ENCODE peak calls at places on chromosomes 4 and X, in six cellular contexts. One of them, this sample, is unnamed.
A peak's percentile ranks its signal among the peaks of the same experiment; 100 is the strongest.

GRCh38 chr4:77012726-77013125 is 63.1 kb downstream of the CCNI start:
- DNase-seq in dorsolateral prefrontal cortex: no peak
- DNase-seq in GM12865: no peak
- DNase-seq in GM12864: no peak
- DNase-seq in uterus: no peak
- DNase-seq in neural progenitor cell: no peak
- DNase-seq in this sample: no peak

GRCh38 chrX:106619797-106620196 is 8.0 kb downstream of the RADX start:
- DNase-seq in dorsolateral prefrontal cortex: no peak
- DNase-seq in GM12865: peak; percentile 10
- DNase-seq in GM12864: no peak
- DNase-seq in uterus: no peak
- DNase-seq in neural progenitor cell: no peak
- DNase-seq in this sample: peak; percentile 3

GRCh38 chrX:154530286-154530685 is 14.3 kb upstream of the FAM3A start:
- DNase-seq in dorsolateral prefrontal cortex: no peak
- DNase-seq in GM12865: no peak
- DNase-seq in GM12864: no peak
- DNase-seq in uterus: no peak
- DNase-seq in neural progenitor cell: no peak
- DNase-seq in this sample: no peak

GRCh38 chrX:66021407-66021757 is 18.5 kb downstream of the VSIG4 start:
- DNase-seq in dorsolateral prefrontal cortex: no peak
- DNase-seq in GM12865: no peak
- DNase-seq in GM12864: no peak
- DNase-seq in uterus: no peak
- DNase-seq in neural progenitor cell: no peak
- DNase-seq in this sample: no peak

GRCh38 chrX:28589048-28589447 is 1.8 kb downstream of the IL1RAPL1 start:
- DNase-seq in dorsolateral prefrontal cortex: no peak
- DNase-seq in GM12865: no peak
- DNase-seq in GM12864: no peak
- DNase-seq in uterus: no peak
- DNase-seq in neural progenitor cell: no peak
- DNase-seq in this sample: no peak

GRCh38 chr4:54063224-54063623 is 1.2 kb downstream of the CHIC2 start:
- DNase-seq in dorsolateral prefrontal cortex: no peak
- DNase-seq in GM12865: peak; percentile 16
- DNase-seq in GM12864: no peak
- DNase-seq in uterus: no peak
- DNase-seq in neural progenitor cell: no peak
- DNase-seq in this sample: peak; percentile 40

GRCh38 chr4:7393491-7394183 is 41.1 kb downstream of the PSAPL1 start:
- DNase-seq in dorsolateral prefrontal cortex: peak; percentile 16
- DNase-seq in GM12865: no peak
- DNase-seq in GM12864: no peak
- DNase-seq in uterus: peak; percentile 6
- DNase-seq in neural progenitor cell: no peak
- DNase-seq in this sample: no peak

GRCh38 chr4:18815779-18816173 is 794.2 kb upstream of the LCORL start:
- DNase-seq in dorsolateral prefrontal cortex: no peak
- DNase-seq in GM12865: no peak
- DNase-seq in GM12864: no peak
- DNase-seq in uterus: no peak
- DNase-seq in neural progenitor cell: peak; percentile 7
- DNase-seq in this sample: no peak

GRCh38 chrX:131741103-131741581 is 197.3 kb downstream of the OR13H1 start:
- DNase-seq in dorsolateral prefrontal cortex: peak; percentile 87
- DNase-seq in GM12865: no peak
- DNase-seq in GM12864: no peak
- DNase-seq in uterus: peak; percentile 84
- DNase-seq in neural progenitor cell: no peak
- DNase-seq in this sample: peak; percentile 88

GRCh38 chr4:15738877-15739276 is 36.0 kb downstream of the BST1 start:
- DNase-seq in dorsolateral prefrontal cortex: no peak
- DNase-seq in GM12865: no peak
- DNase-seq in GM12864: no peak
- DNase-seq in uterus: no peak
- DNase-seq in neural progenitor cell: no peak
- DNase-seq in this sample: peak; percentile 31

GRCh38 chr4:1842993-1843448 is 12.9 kb downstream of the LETM1 start:
- DNase-seq in dorsolateral prefrontal cortex: no peak
- DNase-seq in GM12865: no peak
- DNase-seq in GM12864: no peak
- DNase-seq in uterus: peak; percentile 48
- DNase-seq in neural progenitor cell: no peak
- DNase-seq in this sample: peak; percentile 83

GRCh38 chr4:155529197-155529596 is 137.5 kb upstream of the GUCY1A1 start:
- DNase-seq in dorsolateral prefrontal cortex: no peak
- DNase-seq in GM12865: peak; percentile 44
- DNase-seq in GM12864: no peak
- DNase-seq in uterus: no peak
- DNase-seq in neural progenitor cell: peak; percentile 41
- DNase-seq in this sample: no peak

GRCh38 chr4:89109841-89110540 is 1.3 kb upstream of the TIGD2 start:
- DNase-seq in dorsolateral prefrontal cortex: no peak
- DNase-seq in GM12865: no peak
- DNase-seq in GM12864: no peak
- DNase-seq in uterus: no peak
- DNase-seq in neural progenitor cell: peak; percentile 12
- DNase-seq in this sample: no peak

GRCh38 chr4:8087921-8088495 is 70.6 kb downstream of the ABLIM2 start:
- DNase-seq in dorsolateral prefrontal cortex: no peak
- DNase-seq in GM12865: no peak
- DNase-seq in GM12864: no peak
- DNase-seq in uterus: no peak
- DNase-seq in neural progenitor cell: no peak
- DNase-seq in this sample: no peak

GRCh38 chr4:48777739-48778138 is 2.3 kb downstream of the FRYL start:
- DNase-seq in dorsolateral prefrontal cortex: no peak
- DNase-seq in GM12865: no peak
- DNase-seq in GM12864: no peak
- DNase-seq in uterus: no peak
- DNase-seq in neural progenitor cell: no peak
- DNase-seq in this sample: no peak

GRCh38 chrX:14873676-14874049 is 442 bp downstream of the MOSPD2 start:
- DNase-seq in dorsolateral prefrontal cortex: no peak
- DNase-seq in GM12865: no peak
- DNase-seq in GM12864: no peak
- DNase-seq in uterus: no peak
- DNase-seq in neural progenitor cell: peak; percentile 5
- DNase-seq in this sample: peak; percentile 1

GRCh38 chrX:14875624-14876023 is 2.4 kb downstream of the MOSPD2 start:
- DNase-seq in dorsolateral prefrontal cortex: no peak
- DNase-seq in GM12865: no peak
- DNase-seq in GM12864: no peak
- DNase-seq in uterus: no peak
- DNase-seq in neural progenitor cell: no peak
- DNase-seq in this sample: no peak

GRCh38 chrX:14872851-14873675 is at the start of the genes FANCB and MOSPD2:
- DNase-seq in dorsolateral prefrontal cortex: peak; percentile 86
- DNase-seq in GM12865: peak; percentile 95
- DNase-seq in GM12864: peak; percentile 78
- DNase-seq in uterus: peak; percentile 94
- DNase-seq in neural progenitor cell: peak; percentile 97
- DNase-seq in this sample: peak; percentile 96

GRCh38 chrX:14872355-14872754 is 514 bp downstream of the FANCB start:
- DNase-seq in dorsolateral prefrontal cortex: no peak
- DNase-seq in GM12865: peak; percentile 4
- DNase-seq in GM12864: no peak
- DNase-seq in uterus: no peak
- DNase-seq in neural progenitor cell: no peak
- DNase-seq in this sample: no peak

DNA sequence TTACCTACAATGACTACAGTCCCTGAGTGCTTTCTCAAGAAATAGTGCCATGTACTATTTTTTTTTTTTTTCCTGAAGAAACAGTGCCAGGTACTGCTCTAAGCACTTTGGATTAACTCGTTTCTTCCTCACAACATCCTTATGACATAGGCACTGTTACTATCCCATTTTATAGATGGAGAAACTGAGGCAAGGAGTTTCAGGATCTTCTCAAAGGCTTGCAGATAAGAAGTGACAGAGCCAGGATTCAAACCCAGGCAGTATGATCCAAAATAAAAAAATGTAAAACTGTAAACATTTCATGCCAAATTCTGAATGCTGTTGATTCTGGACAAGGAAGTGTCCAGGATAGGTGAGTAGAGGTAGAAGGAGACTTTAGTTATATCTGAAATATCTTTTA is 1.1 kb downstream of the FANCB start:
- DNase-seq in dorsolateral prefrontal cortex: no peak
- DNase-seq in GM12865: no peak
- DNase-seq in GM12864: no peak
- DNase-seq in uterus: no peak
- DNase-seq in neural progenitor cell: no peak
- DNase-seq in this sample: no peak
- H3K4me3 ChIP-seq in dorsolateral prefrontal cortex: no peak overlapping the region
- H3K4me3 ChIP-seq in GM12865: peak overlapping the region; percentile 89
- H3K4me3 ChIP-seq in GM12864: peak overlapping the region; percentile 64
- H3K4me3 ChIP-seq in uterus: no peak overlapping the region
- H3K4me3 ChIP-seq in neural progenitor cell: peak overlapping the region; percentile 62
- H3K4me3 ChIP-seq in this sample: peak overlapping the region; percentile 64

DNA sequence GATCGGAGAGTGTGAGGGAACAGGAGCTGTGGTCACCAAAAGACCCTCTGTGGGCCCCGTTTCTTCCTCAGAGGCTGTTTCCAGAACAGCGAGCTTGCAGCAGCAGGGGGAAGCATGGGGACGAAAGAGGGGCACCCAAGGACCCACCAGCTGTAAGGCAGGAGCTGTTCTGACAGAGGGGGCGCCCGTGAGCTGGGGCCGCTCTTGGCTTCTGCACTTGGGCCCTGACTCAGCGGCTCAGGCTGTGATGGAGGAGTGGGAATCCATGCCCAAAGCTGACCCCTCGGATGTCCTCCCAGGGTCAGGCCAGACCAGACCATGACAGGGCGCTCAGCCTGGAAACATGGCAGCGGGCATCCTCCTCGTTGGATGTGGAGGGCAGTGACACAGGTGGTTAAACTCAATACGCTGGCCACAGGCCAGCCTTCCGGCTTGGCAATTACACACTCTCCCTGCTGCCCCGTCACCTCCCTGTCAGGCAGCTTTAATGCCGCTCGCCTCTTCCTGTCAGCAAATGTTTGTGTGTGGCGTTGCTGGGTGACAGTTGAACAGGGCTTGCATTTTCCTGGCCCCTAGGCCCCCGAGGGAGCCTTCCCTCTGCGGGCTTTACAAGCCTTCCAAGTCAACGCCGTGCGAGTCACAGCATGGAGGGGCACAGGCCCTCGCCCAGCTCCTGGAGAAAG is 620.2 kb downstream of the BCOR start:
- DNase-seq in dorsolateral prefrontal cortex: no peak
- DNase-seq in GM12865: peak; percentile 41
- DNase-seq in GM12864: no peak
- DNase-seq in uterus: no peak
- DNase-seq in neural progenitor cell: peak; percentile 47
- DNase-seq in this sample: peak; percentile 5
- TF ChIP-seq CTCF in dorsolateral prefrontal cortex: no peak
- TF ChIP-seq CTCF in GM12865: peak; percentile 24
- TF ChIP-seq CTCF in GM12864: peak; percentile 61
- TF ChIP-seq CTCF in uterus: no peak
- TF ChIP-seq CTCF in neural progenitor cell: peak; percentile 57
- TF ChIP-seq CTCF in this sample: no peak

DNA sequence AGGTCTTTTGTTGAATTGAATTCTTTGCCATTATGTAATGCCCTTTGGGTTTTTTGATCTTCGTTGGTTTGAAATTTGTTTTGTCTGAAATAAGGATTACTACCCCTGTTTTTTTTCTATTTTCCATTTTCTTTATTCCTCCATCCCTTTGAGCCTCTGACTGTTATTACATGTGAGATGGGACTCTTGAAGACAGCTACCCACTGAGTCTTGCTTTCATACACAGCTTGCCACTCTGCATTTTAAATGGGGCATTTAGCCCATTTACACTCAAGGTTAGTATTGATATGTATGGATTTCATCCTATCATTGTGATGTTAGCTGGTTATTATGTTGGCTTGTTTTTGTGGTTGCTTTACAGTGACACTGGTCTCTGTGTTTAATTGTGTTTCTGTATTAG is 736.2 kb upstream of the GRID2 start:
- DNase-seq in dorsolateral prefrontal cortex: no peak
- DNase-seq in GM12865: no peak
- DNase-seq in GM12864: no peak
- DNase-seq in uterus: no peak
- DNase-seq in neural progenitor cell: no peak
- DNase-seq in this sample: no peak
- H3K4me3 ChIP-seq in dorsolateral prefrontal cortex: no peak overlapping the region
- H3K4me3 ChIP-seq in GM12865: no peak overlapping the region
- H3K4me3 ChIP-seq in GM12864: no peak overlapping the region
- H3K4me3 ChIP-seq in uterus: no peak overlapping the region
- H3K4me3 ChIP-seq in neural progenitor cell: no peak overlapping the region
- H3K4me3 ChIP-seq in this sample: no peak overlapping the region

DNA sequence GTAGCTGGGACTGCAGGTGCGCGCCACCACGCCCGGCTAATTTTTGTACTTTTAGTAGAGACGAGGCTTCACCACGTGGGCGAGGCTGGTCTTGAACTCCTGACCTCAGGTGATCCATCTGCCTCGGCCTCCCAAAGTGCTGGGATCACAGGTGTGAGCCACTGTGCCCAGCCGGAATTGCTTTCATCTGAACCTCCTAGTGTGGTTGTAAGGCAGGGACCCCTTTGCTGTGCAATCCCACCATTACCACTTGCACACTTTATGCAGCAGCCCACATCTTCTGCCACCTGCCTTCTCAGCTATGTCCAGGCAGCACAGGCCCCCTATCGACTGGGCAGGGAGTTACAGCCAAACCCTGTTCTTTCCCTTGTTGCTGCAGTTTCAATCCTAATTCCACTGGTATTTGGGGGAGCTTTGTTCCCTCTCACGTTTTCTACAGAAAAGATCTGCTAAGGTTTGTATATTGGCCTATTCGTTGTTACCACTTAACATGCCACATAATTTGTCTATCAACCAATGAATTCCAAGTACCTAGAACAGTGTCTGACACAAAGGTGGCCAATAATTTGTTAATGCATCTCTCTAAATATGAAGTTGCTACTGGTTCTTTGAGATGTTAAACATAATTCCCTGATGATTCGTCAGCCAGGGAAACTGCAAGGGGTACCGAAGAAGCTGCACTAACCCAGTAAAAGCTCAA is 6.5 kb downstream of the RPL39 start:
- DNase-seq in dorsolateral prefrontal cortex: no peak
- DNase-seq in GM12865: peak; percentile 59
- DNase-seq in GM12864: no peak
- DNase-seq in uterus: no peak
- DNase-seq in neural progenitor cell: peak; percentile 24
- DNase-seq in this sample: no peak
- TF ChIP-seq CTCF in dorsolateral prefrontal cortex: peak; percentile 25
- TF ChIP-seq CTCF in GM12865: peak; percentile 62
- TF ChIP-seq CTCF in GM12864: peak; percentile 70
- TF ChIP-seq CTCF in uterus: no peak
- TF ChIP-seq CTCF in neural progenitor cell: peak; percentile 46
- TF ChIP-seq CTCF in this sample: peak; percentile 57

DNA sequence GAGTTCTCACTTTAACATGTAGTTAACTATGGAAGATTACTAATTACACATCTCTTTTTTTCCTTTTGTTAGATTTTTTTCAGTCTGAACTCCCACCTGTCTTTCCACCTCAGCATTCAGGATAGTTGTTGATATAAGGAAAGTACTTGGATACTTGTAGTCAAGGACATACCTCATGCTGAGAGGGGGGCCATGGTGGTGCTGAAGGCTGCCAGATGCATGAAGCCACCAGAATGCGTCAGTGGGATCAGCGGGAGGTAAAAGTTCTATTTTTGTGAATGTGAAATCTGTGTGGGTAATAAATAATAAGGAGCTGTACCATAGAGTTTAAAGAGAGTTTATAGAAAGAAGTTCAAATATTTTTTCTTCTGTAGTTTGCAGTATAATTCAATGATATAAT is 13.1 kb upstream of the NDST4 start:
- DNase-seq in dorsolateral prefrontal cortex: no peak
- DNase-seq in GM12865: no peak
- DNase-seq in GM12864: no peak
- DNase-seq in uterus: no peak
- DNase-seq in neural progenitor cell: no peak
- DNase-seq in this sample: peak; percentile 70
- H3K4me3 ChIP-seq in dorsolateral prefrontal cortex: no peak overlapping the region
- H3K4me3 ChIP-seq in GM12865: no peak overlapping the region
- H3K4me3 ChIP-seq in GM12864: no peak overlapping the region
- H3K4me3 ChIP-seq in uterus: no peak overlapping the region
- H3K4me3 ChIP-seq in neural progenitor cell: no peak overlapping the region
- H3K4me3 ChIP-seq in this sample: no peak overlapping the region